ENCODE peak calls at places on chromosome 6, in nine cellular contexts. Y is suprapubic skin, C is fibroblast of mammary gland, Z is GM10248, N is fibroblast of the aortic adventitia, A is hepatocyte, L is choroid plexus epithelial cell, H is PC-9, D is BE2C. F is an unnamed sample.

GRCh38 chr6:2773450-2773849 is 8.3 kb downstream of the WRNIP1 start:
- DNase-seq in Y (no peak), C (no peak), Z (no peak), N (no peak), A (no peak), L (peak), H (no peak), D (no peak), F (no peak)

GRCh38 chr6:79570802-79571367 is 33.7 kb upstream of the LCA5 start:
- DNase-seq in Y (no peak), C (peak), Z (peak), N (peak), A (peak), L (peak), H (no peak), D (no peak), F (no peak)

GRCh38 chr6:169981568-169981967 is 230.1 kb downstream of the ERMARD start:
- DNase-seq in Y (no peak), C (no peak), Z (no peak), N (no peak), A (no peak), L (no peak), H (no peak), D (no peak), F (no peak)

GRCh38 chr6:125780540-125781306 is 10.0 kb upstream of the NCOA7 start:
- DNase-seq in Y (no peak), C (peak), Z (peak), N (peak), A (peak), L (peak), H (peak), D (peak), F (peak)

GRCh38 chr6:57435475-57436163 is 118.2 kb downstream of the PRIM2 start:
- DNase-seq in Y (no peak), C (no peak), Z (no peak), N (no peak), A (peak), L (no peak), H (no peak), D (no peak), F (no peak)

GRCh38 chr6:167153523-167153959 is 4.2 kb downstream of the GPR31 start:
- DNase-seq in Y (no peak), C (peak), Z (peak), N (peak), A (no peak), L (no peak), H (no peak), D (no peak), F (peak)

GRCh38 chr6:130681028-130681427 is 146.2 kb upstream of the SMLR1 start:
- DNase-seq in Y (no peak), C (peak), Z (no peak), N (peak), A (no peak), L (peak), H (no peak), D (no peak), F (no peak)

GRCh38 chr6:142558785-142559184 is 257.0 kb downstream of the ADGRG6 start:
- DNase-seq in Y (no peak), C (no peak), Z (no peak), N (no peak), A (no peak), L (no peak), H (no peak), D (no peak), F (no peak)

GRCh38 chr6:32164295-32164694 is at the start of gene EGFL8:
- DNase-seq in Y (no peak), C (no peak), Z (no peak), N (no peak), A (no peak), L (no peak), H (no peak), D (no peak), F (no peak)

GRCh38 chr6:56424542-56425083 is 177.2 kb upstream of the COL21A1 start:
- DNase-seq in Y (no peak), C (no peak), Z (no peak), N (no peak), A (no peak), L (no peak), H (no peak), D (no peak), F (no peak)

GRCh38 chr6:28252507-28252975 is 472 bp upstream of the ZKSCAN4 start:
- DNase-seq in Y (no peak), C (no peak), Z (peak), N (no peak), A (no peak), L (no peak), H (no peak), D (no peak), F (no peak)

GRCh38 chr6:11042750-11043551 is 1.2 kb downstream of the ELOVL2 start:
- DNase-seq in Y (no peak), C (no peak), Z (no peak), N (peak), A (no peak), L (peak), H (no peak), D (no peak), F (no peak)

GRCh38 chr6:136886110-136886509 is 36.0 kb upstream of the SLC35D3 start:
- DNase-seq in Y (no peak), C (peak), Z (no peak), N (no peak), A (no peak), L (peak), H (no peak), D (no peak), F (no peak)

GRCh38 chr6:394641-395289 is 3.2 kb downstream of the IRF4 start:
- DNase-seq in Y (no peak), C (no peak), Z (no peak), N (no peak), A (no peak), L (no peak), H (no peak), D (no peak), F (no peak)

GRCh38 chr6:136628996-136629395 is 78.8 kb upstream of the MAP7 start:
- DNase-seq in Y (no peak), C (no peak), Z (no peak), N (no peak), A (no peak), L (peak), H (no peak), D (no peak), F (no peak)

GRCh38 chr6:20875369-20875963 is 341.2 kb downstream of the CDKAL1 start:
- DNase-seq in Y (no peak), C (peak), Z (no peak), N (peak), A (peak), L (peak), H (peak), D (peak), F (no peak)

GRCh38 chr6:139369068-139369467 is 5.4 kb downstream of the CITED2 start:
- DNase-seq in Y (no peak), C (no peak), Z (no peak), N (no peak), A (no peak), L (peak), H (peak), D (no peak), F (no peak)

GRCh38 chr6:125174626-125175025 is 21.1 kb downstream of the TPD52L1 start:
- DNase-seq in Y (no peak), C (no peak), Z (no peak), N (no peak), A (peak), L (peak), H (no peak), D (no peak), F (no peak)

GRCh38 chr6:112795316-112795715 is 448.2 kb downstream of the RFPL4B start:
- DNase-seq in Y (no peak), C (no peak), Z (no peak), N (no peak), A (no peak), L (no peak), H (no peak), D (no peak), F (no peak)

GRCh38 chr6:13303668-13304017 is 24.7 kb downstream of the TBC1D7 start:
- DNase-seq in Y (peak), C (peak), Z (peak), N (peak), A (peak), L (peak), H (no peak), D (no peak), F (peak)

GRCh38 chr6:170453586-170454511 is 99.3 kb downstream of the PSMB1 start:
- DNase-seq in Y (peak), C (no peak), Z (no peak), N (no peak), A (no peak), L (no peak), H (no peak), D (no peak), F (no peak)

GRCh38 chr6:20833881-20834515 is 299.7 kb downstream of the CDKAL1 start:
- DNase-seq in Y (no peak), C (no peak), Z (no peak), N (no peak), A (no peak), L (no peak), H (no peak), D (no peak), F (no peak)

GRCh38 chr6:6595946-6596345 is 7.4 kb downstream of the LY86 start:
- DNase-seq in Y (no peak), C (no peak), Z (no peak), N (no peak), A (no peak), L (no peak), H (no peak), D (no peak), F (no peak)

GRCh38 chr6:124223596-124223995 is 419.9 kb downstream of the NKAIN2 start:
- DNase-seq in Y (no peak), C (peak), Z (no peak), N (peak), A (no peak), L (peak), H (no peak), D (no peak), F (no peak)

GRCh38 chr6:149895702-149896310 is 2.1 kb downstream of the RAET1E start:
- DNase-seq in Y (peak), C (peak), Z (no peak), N (peak), A (no peak), L (peak), H (peak), D (peak), F (peak)

GRCh38 chr6:78505178-78505577 is 362.2 kb upstream of the IRAK1BP1 start:
- DNase-seq in Y (no peak), C (no peak), Z (no peak), N (peak), A (no peak), L (peak), H (no peak), D (no peak), F (no peak)

GRCh38 chr6:1697688-1698351 is 88.1 kb downstream of the FOXC1 start:
- DNase-seq in Y (no peak), C (no peak), Z (no peak), N (no peak), A (no peak), L (no peak), H (no peak), D (no peak), F (no peak)

GRCh38 chr6:32984639-32985389 is 16.4 kb downstream of the BRD2 start:
- DNase-seq in Y (peak), C (peak), Z (peak), N (peak), A (peak), L (peak), H (peak), D (peak), F (peak)

GRCh38 chr6:121794630-121795029 is 359.2 kb downstream of the GJA1 start:
- DNase-seq in Y (no peak), C (peak), Z (no peak), N (peak), A (peak), L (peak), H (no peak), D (no peak), F (no peak)

GRCh38 chr6:26033942-26034354 is 53.3 kb upstream of the HFE start:
- DNase-seq in Y (no peak), C (no peak), Z (no peak), N (no peak), A (no peak), L (no peak), H (no peak), D (no peak), F (peak)

GRCh38 chr6:148265058-148265457 is 77.6 kb upstream of the SASH1 start:
- DNase-seq in Y (no peak), C (no peak), Z (no peak), N (no peak), A (no peak), L (no peak), H (peak), D (no peak), F (no peak)

GRCh38 chr6:32255212-32256153 is 31.6 kb upstream of the NOTCH4 start:
- DNase-seq in Y (peak), C (peak), Z (peak), N (peak), A (peak), L (peak), H (peak), D (peak), F (peak)

GRCh38 chr6:89205819-89206218 is 11.3 kb downstream of the GABRR1 start:
- DNase-seq in Y (no peak), C (no peak), Z (no peak), N (no peak), A (no peak), L (no peak), H (no peak), D (no peak), F (no peak)

GRCh38 chr6:111711476-111711875 is 105.8 kb upstream of the TRAF3IP2 start:
- DNase-seq in Y (no peak), C (no peak), Z (no peak), N (no peak), A (no peak), L (no peak), H (no peak), D (peak), F (no peak)
- TF ChIP-seq CTCF in Y (no peak), C (no peak), Z (no peak), N (no peak), A (no peak), L (no peak), H (no peak), D (peak), F (no peak)

GRCh38 chr6:107864235-107864970 is 40.3 kb upstream of the SCML4 start:
- DNase-seq in Y (no peak), C (no peak), Z (no peak), N (no peak), A (no peak), L (no peak), H (no peak), D (no peak), F (no peak)

GRCh38 chr6:107868867-107869611 is 44.9 kb upstream of the SCML4 start:
- DNase-seq in Y (no peak), C (no peak), Z (no peak), N (no peak), A (no peak), L (no peak), H (no peak), D (no peak), F (no peak)

GRCh38 chr6:107867302-107867615 is 43.1 kb upstream of the SCML4 start:
- DNase-seq in Y (no peak), C (no peak), Z (no peak), N (no peak), A (no peak), L (no peak), H (no peak), D (no peak), F (no peak)

GRCh38 chr6:107869871-107870270 is 45.8 kb upstream of the SCML4 start:
- DNase-seq in Y (no peak), C (no peak), Z (no peak), N (no peak), A (no peak), L (no peak), H (no peak), D (no peak), F (no peak)

GRCh38 chr6:107866606-107867301 is 42.6 kb upstream of the SCML4 start:
- DNase-seq in Y (no peak), C (peak), Z (peak), N (peak), A (peak), L (peak), H (no peak), D (no peak), F (peak)
- TF ChIP-seq CTCF in Y (no peak), C (peak), Z (peak), N (peak), A (peak), L (peak), H (peak), D (peak), F (peak)

GRCh38 chr6:133890941-133891813 is 2.3 kb downstream of the TCF21 start:
- DNase-seq in Y (no peak), C (peak), Z (no peak), N (peak), A (peak), L (peak), H (peak), D (peak), F (peak)

GRCh38 chr6:133888931-133889556 is at the start of gene TCF21:
- DNase-seq in Y (no peak), C (no peak), Z (no peak), N (peak), A (peak), L (peak), H (no peak), D (no peak), F (no peak)

GRCh38 chr6:133891814-133892443 is 3.0 kb downstream of the TCF21 start:
- DNase-seq in Y (no peak), C (no peak), Z (no peak), N (peak), A (no peak), L (no peak), H (no peak), D (no peak), F (no peak)

GRCh38 chr6:133887478-133887877 is 1.4 kb upstream of the TCF21 start:
- DNase-seq in Y (no peak), C (no peak), Z (no peak), N (no peak), A (no peak), L (no peak), H (no peak), D (no peak), F (no peak)

DNA sequence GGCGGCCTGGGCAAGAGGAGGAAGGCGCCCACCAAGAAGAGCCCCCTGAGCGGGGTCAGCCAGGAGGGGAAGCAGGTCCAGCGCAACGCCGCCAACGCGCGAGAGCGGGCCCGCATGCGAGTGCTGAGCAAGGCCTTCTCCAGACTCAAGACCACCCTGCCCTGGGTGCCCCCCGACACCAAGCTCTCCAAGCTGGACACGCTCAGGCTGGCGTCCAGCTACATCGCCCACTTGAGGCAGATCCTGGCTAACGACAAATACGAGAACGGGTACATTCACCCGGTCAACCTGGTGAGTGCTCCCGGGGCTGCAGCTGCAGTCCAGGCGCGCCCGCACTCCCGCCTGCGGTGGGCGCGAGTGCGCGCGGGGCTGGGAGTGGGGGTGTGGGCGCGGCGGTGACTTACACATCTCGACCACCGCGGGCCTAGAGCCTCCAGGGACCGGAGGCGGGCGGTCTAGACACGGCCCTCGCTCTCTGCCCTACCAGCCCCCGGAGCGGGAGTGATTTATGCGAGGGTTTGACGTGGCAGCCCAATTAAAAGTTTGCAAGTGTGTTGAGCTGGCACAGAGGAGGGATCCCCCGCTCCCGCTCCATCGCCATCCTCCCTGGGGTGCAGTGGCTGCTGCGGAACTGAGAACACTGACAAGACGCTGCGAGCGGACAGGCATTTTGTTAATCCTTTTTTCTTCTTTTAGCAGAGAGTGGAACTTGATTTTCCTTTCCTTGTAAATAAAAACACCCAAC is 816 bp downstream of the TCF21 start:
- DNase-seq in Y (no peak), C (no peak), Z (no peak), N (peak), A (peak), L (peak), H (no peak), D (no peak), F (peak)
- TF ChIP-seq CTCF in Y (no peak), C (no peak), Z (no peak), N (peak), A (peak), L (peak), H (no peak), D (no peak), F (no peak)

GRCh38 chr6:131762984-131763383 is 44.8 kb upstream of the ENPP1 start:
- DNase-seq in Y (no peak), C (no peak), Z (no peak), N (no peak), A (no peak), L (no peak), H (no peak), D (no peak), F (no peak)
- TF ChIP-seq CTCF in Y (no peak), C (no peak), Z (no peak), N (no peak), A (no peak), L (no peak), H (no peak), D (no peak), F (no peak)

GRCh38 chr6:17816921-17817611 is 110.3 kb upstream of the NUP153 start:
- DNase-seq in Y (no peak), C (peak), Z (no peak), N (peak), A (peak), L (peak), H (no peak), D (no peak), F (no peak)

GRCh38 chr6:17817763-17818162 is 111.0 kb upstream of the NUP153 start:
- DNase-seq in Y (no peak), C (no peak), Z (no peak), N (no peak), A (no peak), L (no peak), H (no peak), D (no peak), F (no peak)

DNA sequence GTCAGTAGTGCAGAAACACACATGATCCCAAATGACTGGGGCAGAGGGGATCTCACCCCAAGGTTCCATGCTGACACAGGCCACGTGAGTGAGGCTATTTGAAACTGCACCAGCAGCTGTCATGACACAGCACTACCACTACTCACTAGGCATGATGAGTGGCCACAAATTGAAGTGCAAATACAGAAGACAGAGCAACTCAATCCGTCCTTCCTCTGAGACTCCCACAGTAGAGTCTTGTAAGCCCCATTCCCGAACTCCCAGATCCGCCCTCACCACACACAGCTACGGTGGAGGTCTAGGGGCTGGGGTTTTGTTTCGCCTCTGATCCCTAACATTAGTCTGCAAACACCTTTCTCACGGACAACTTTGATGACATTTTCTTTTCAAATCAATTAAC is 113.3 kb upstream of the NUP153 start:
- DNase-seq in Y (no peak), C (peak), Z (no peak), N (no peak), A (no peak), L (peak), H (no peak), D (no peak), F (no peak)
- TF ChIP-seq CTCF in Y (no peak), C (no peak), Z (no peak), N (no peak), A (no peak), L (no peak), H (no peak), D (no peak), F (no peak)

DNA sequence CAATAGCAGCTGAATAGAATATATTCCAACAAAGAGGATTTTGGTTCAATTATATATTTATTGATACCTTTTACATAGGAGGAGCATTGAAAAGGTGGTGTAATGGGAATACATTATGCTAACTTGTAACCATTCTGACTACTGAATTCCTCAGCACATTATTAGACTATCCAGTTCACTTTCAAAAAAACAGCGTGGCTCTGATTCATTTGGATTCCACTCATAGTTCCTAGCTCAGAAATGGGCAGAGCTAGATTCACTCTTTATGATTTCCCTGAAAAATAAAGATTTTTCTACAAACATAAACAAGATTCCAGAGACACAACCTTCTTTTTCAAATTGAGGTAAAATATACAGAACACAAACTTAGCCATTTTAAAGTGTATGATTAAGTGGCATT is 9.2 kb upstream of the TRERF1 start:
- DNase-seq in Y (no peak), C (no peak), Z (no peak), N (peak), A (no peak), L (peak), H (no peak), D (no peak), F (no peak)
- TF ChIP-seq CTCF in Y (no peak), C (no peak), Z (no peak), N (no peak), A (no peak), L (no peak), H (no peak), D (no peak), F (no peak)